ENCODE peak calls at places on chromosomes 1 and 21, in ten cellular contexts. One of them, this sample, is unnamed.

GRCh38 chr1:160542303-160542945 is 19.4 kb upstream of the SLAMF6 start:
- DNase-seq in brain microvascular endothelial cell: no peak
- DNase-seq in IMR-90: no peak
- DNase-seq in AG09309: no peak
- DNase-seq in M059J: no peak
- DNase-seq in T-cell: no peak
- DNase-seq in stimulated activated effector memory CD8-positive, alpha-beta T cell treated with anti-CD3 and anti-CD28 coated beads, Interleukin-12 subunit alpha, Interleukin-12 subunit beta, amount 100 ng/mL, for 72 hours: no peak
- DNase-seq in left ventricle myocardium inferior: no peak
- DNase-seq in cardiac septum: no peak
- DNase-seq in psoas muscle: no peak
- DNase-seq in this sample: peak; percentile 89

GRCh38 chr1:222073307-222073995 is 331.6 kb upstream of the DUSP10 start:
- DNase-seq in brain microvascular endothelial cell: peak; percentile 48
- DNase-seq in IMR-90: peak; percentile 84
- DNase-seq in AG09309: peak; percentile 73
- DNase-seq in M059J: peak; percentile 89
- DNase-seq in T-cell: no peak
- DNase-seq in stimulated activated effector memory CD8-positive, alpha-beta T cell treated with anti-CD3 and anti-CD28 coated beads, Interleukin-12 subunit alpha, Interleukin-12 subunit beta, amount 100 ng/mL, for 72 hours: no peak
- DNase-seq in left ventricle myocardium inferior: no peak
- DNase-seq in cardiac septum: no peak
- DNase-seq in psoas muscle: no peak
- DNase-seq in this sample: no peak

GRCh38 chr1:235979716-235980338 is 85.1 kb downstream of the NID1 start:
- DNase-seq in brain microvascular endothelial cell: no peak
- DNase-seq in IMR-90: no peak
- DNase-seq in AG09309: no peak
- DNase-seq in M059J: no peak
- DNase-seq in T-cell: no peak
- DNase-seq in stimulated activated effector memory CD8-positive, alpha-beta T cell treated with anti-CD3 and anti-CD28 coated beads, Interleukin-12 subunit alpha, Interleukin-12 subunit beta, amount 100 ng/mL, for 72 hours: no peak
- DNase-seq in left ventricle myocardium inferior: no peak
- DNase-seq in cardiac septum: no peak
- DNase-seq in psoas muscle: no peak
- DNase-seq in this sample: no peak

GRCh38 chr1:46612937-46613660 is 3.5 kb downstream of the MOB3C start:
- DNase-seq in brain microvascular endothelial cell: no peak
- DNase-seq in IMR-90: no peak
- DNase-seq in AG09309: no peak
- DNase-seq in M059J: no peak
- DNase-seq in T-cell: no peak
- DNase-seq in stimulated activated effector memory CD8-positive, alpha-beta T cell treated with anti-CD3 and anti-CD28 coated beads, Interleukin-12 subunit alpha, Interleukin-12 subunit beta, amount 100 ng/mL, for 72 hours: no peak
- DNase-seq in left ventricle myocardium inferior: peak; percentile 31
- DNase-seq in cardiac septum: no peak
- DNase-seq in psoas muscle: peak; percentile 73
- DNase-seq in this sample: no peak

GRCh38 chr1:14924012-14924452 is 229.5 kb upstream of the TMEM51 start:
- DNase-seq in brain microvascular endothelial cell: no peak
- DNase-seq in IMR-90: peak; percentile 71
- DNase-seq in AG09309: no peak
- DNase-seq in M059J: peak; percentile 73
- DNase-seq in T-cell: no peak
- DNase-seq in stimulated activated effector memory CD8-positive, alpha-beta T cell treated with anti-CD3 and anti-CD28 coated beads, Interleukin-12 subunit alpha, Interleukin-12 subunit beta, amount 100 ng/mL, for 72 hours: no peak
- DNase-seq in left ventricle myocardium inferior: peak; percentile 71
- DNase-seq in cardiac septum: peak; percentile 82
- DNase-seq in psoas muscle: peak; percentile 78
- DNase-seq in this sample: peak; percentile 51

GRCh38 chr1:185262151-185262550 is 54.9 kb downstream of the IVNS1ABP start:
- DNase-seq in brain microvascular endothelial cell: no peak
- DNase-seq in IMR-90: no peak
- DNase-seq in AG09309: no peak
- DNase-seq in M059J: no peak
- DNase-seq in T-cell: no peak
- DNase-seq in stimulated activated effector memory CD8-positive, alpha-beta T cell treated with anti-CD3 and anti-CD28 coated beads, Interleukin-12 subunit alpha, Interleukin-12 subunit beta, amount 100 ng/mL, for 72 hours: no peak
- DNase-seq in left ventricle myocardium inferior: no peak
- DNase-seq in cardiac septum: no peak
- DNase-seq in psoas muscle: no peak
- DNase-seq in this sample: no peak

GRCh38 chr1:162136760-162137537 is 67.5 kb downstream of the NOS1AP start:
- DNase-seq in brain microvascular endothelial cell: peak; percentile 86
- DNase-seq in IMR-90: peak; percentile 85
- DNase-seq in AG09309: peak; percentile 41
- DNase-seq in M059J: peak; percentile 92
- DNase-seq in T-cell: no peak
- DNase-seq in stimulated activated effector memory CD8-positive, alpha-beta T cell treated with anti-CD3 and anti-CD28 coated beads, Interleukin-12 subunit alpha, Interleukin-12 subunit beta, amount 100 ng/mL, for 72 hours: no peak
- DNase-seq in left ventricle myocardium inferior: no peak
- DNase-seq in cardiac septum: no peak
- DNase-seq in psoas muscle: no peak
- DNase-seq in this sample: peak; percentile 62

GRCh38 chr1:111481387-111482221 is 7.8 kb downstream of the C1orf162 start:
- DNase-seq in brain microvascular endothelial cell: peak; percentile 49
- DNase-seq in IMR-90: peak; percentile 66
- DNase-seq in AG09309: no peak
- DNase-seq in M059J: peak; percentile 72
- DNase-seq in T-cell: peak; percentile 30
- DNase-seq in stimulated activated effector memory CD8-positive, alpha-beta T cell treated with anti-CD3 and anti-CD28 coated beads, Interleukin-12 subunit alpha, Interleukin-12 subunit beta, amount 100 ng/mL, for 72 hours: no peak
- DNase-seq in left ventricle myocardium inferior: peak; percentile 83
- DNase-seq in cardiac septum: peak; percentile 93
- DNase-seq in psoas muscle: peak; percentile 76
- DNase-seq in this sample: peak; percentile 64

GRCh38 chr21:41774467-41775151 is 7.8 kb upstream of the RIPK4 start:
- DNase-seq in brain microvascular endothelial cell: no peak
- DNase-seq in IMR-90: no peak
- DNase-seq in AG09309: no peak
- DNase-seq in M059J: no peak
- DNase-seq in T-cell: no peak
- DNase-seq in stimulated activated effector memory CD8-positive, alpha-beta T cell treated with anti-CD3 and anti-CD28 coated beads, Interleukin-12 subunit alpha, Interleukin-12 subunit beta, amount 100 ng/mL, for 72 hours: no peak
- DNase-seq in left ventricle myocardium inferior: no peak
- DNase-seq in cardiac septum: no peak
- DNase-seq in psoas muscle: no peak
- DNase-seq in this sample: no peak

GRCh38 chr1:227357229-227358078 is 39.2 kb upstream of the CDC42BPA start:
- DNase-seq in brain microvascular endothelial cell: peak; percentile 83
- DNase-seq in IMR-90: peak; percentile 85
- DNase-seq in AG09309: no peak
- DNase-seq in M059J: peak; percentile 95
- DNase-seq in T-cell: no peak
- DNase-seq in stimulated activated effector memory CD8-positive, alpha-beta T cell treated with anti-CD3 and anti-CD28 coated beads, Interleukin-12 subunit alpha, Interleukin-12 subunit beta, amount 100 ng/mL, for 72 hours: no peak
- DNase-seq in left ventricle myocardium inferior: peak; percentile 71
- DNase-seq in cardiac septum: peak; percentile 86
- DNase-seq in psoas muscle: peak; percentile 67
- DNase-seq in this sample: peak; percentile 90

GRCh38 chr1:111739984-111740765 is 980 bp upstream of the INKA2 start:
- DNase-seq in brain microvascular endothelial cell: peak; percentile 40
- DNase-seq in IMR-90: peak; percentile 52
- DNase-seq in AG09309: no peak
- DNase-seq in M059J: peak; percentile 81
- DNase-seq in T-cell: no peak
- DNase-seq in stimulated activated effector memory CD8-positive, alpha-beta T cell treated with anti-CD3 and anti-CD28 coated beads, Interleukin-12 subunit alpha, Interleukin-12 subunit beta, amount 100 ng/mL, for 72 hours: peak; percentile 68
- DNase-seq in left ventricle myocardium inferior: peak; percentile 80
- DNase-seq in cardiac septum: peak; percentile 86
- DNase-seq in psoas muscle: peak; percentile 79
- DNase-seq in this sample: peak; percentile 20

This sample was measured in small intestine.